ENCODE peak calls at places on chromosome 17, in four cellular contexts. W is K562, T is HepG2, Z is HEK293T. J is an unnamed sample.

GRCh38 chr17:80832266-80832676 is 159.4 kb upstream of the CHMP6 start:
- DNase-seq in W (peak), T (no peak), Z (peak), J (no peak)

GRCh38 chr17:39867084-39867890 is 715 bp upstream of the ZPBP2 start:
- DNase-seq in W (no peak), T (no peak), Z (no peak), J (peak)

GRCh38 chr17:81039854-81040758 is 5.2 kb downstream of the BAIAP2 start:
- DNase-seq in W (peak), T (no peak), Z (no peak), J (no peak)

GRCh38 chr17:40442392-40443195 is 656 bp upstream of the IGFBP4 start:
- DNase-seq in W (peak), T (no peak), Z (no peak), J (no peak)

GRCh38 chr17:44280383-44280782 is 12.4 kb upstream of the SLC4A1 start:
- DNase-seq in W (no peak), T (no peak), Z (no peak), J (no peak)

GRCh38 chr17:42438600-42439567 is 15.8 kb upstream of the CAVIN1 start:
- DNase-seq in W (peak), T (peak), Z (no peak), J (no peak)

GRCh38 chr17:70123193-70123592 is 46.1 kb upstream of the KCNJ2 start:
- DNase-seq in W (no peak), T (no peak), Z (no peak), J (no peak)

GRCh38 chr17:56478836-56479447 is 114.6 kb upstream of the NOG start:
- DNase-seq in W (peak), T (peak), Z (peak), J (no peak)

GRCh38 chr17:49146620-49147306 is 14.2 kb downstream of the B4GALNT2 start:
- DNase-seq in W (no peak), T (peak), Z (no peak), J (no peak)

GRCh38 chr17:28725166-28725659 is 820 bp downstream of the TLCD1 start:
- DNase-seq in W (peak), T (peak), Z (no peak), J (no peak)

GRCh38 chr17:292531-293382 is 59.9 kb downstream of the RPH3AL start:
- DNase-seq in W (no peak), T (no peak), Z (no peak), J (no peak)

GRCh38 chr17:80455784-80456183 is 20.6 kb downstream of the NPTX1 start:
- DNase-seq in W (peak), T (peak), Z (no peak), J (no peak)

GRCh38 chr17:70365098-70365583 is 195.8 kb downstream of the KCNJ2 start:
- DNase-seq in W (no peak), T (no peak), Z (no peak), J (peak)

GRCh38 chr17:81514735-81515529 is 2.3 kb upstream of the ACTG1 start:
- DNase-seq in W (peak), T (peak), Z (peak), J (no peak)

GRCh38 chr17:51487947-51488346 is 227.6 kb downstream of the UTP18 start:
- DNase-seq in W (peak), T (peak), Z (peak), J (no peak)

GRCh38 chr17:35889818-35890773 is 9.9 kb upstream of the CCL5 start:
- DNase-seq in W (no peak), T (no peak), Z (no peak), J (no peak)

GRCh38 chr17:19940722-19941464 is 36.7 kb downstream of the AKAP10 start:
- DNase-seq in W (no peak), T (peak), Z (no peak), J (no peak)

GRCh38 chr17:30571921-30572320 is 94.7 kb downstream of the GOSR1 start:
- DNase-seq in W (no peak), T (no peak), Z (no peak), J (no peak)

GRCh38 chr17:70110443-70110880 is 35.4 kb downstream of the KCNJ16 start:
- DNase-seq in W (no peak), T (no peak), Z (no peak), J (no peak)

GRCh38 chr17:14774774-14775173 is 473.9 kb downstream of the HS3ST3B1 start:
- DNase-seq in W (no peak), T (no peak), Z (no peak), J (no peak)

GRCh38 chr17:5364156-5364555 is 55.3 kb downstream of the NUP88 start:
- DNase-seq in W (no peak), T (no peak), Z (no peak), J (no peak)

GRCh38 chr17:36089888-36090836 is at the start of gene CCL3:
- DNase-seq in W (no peak), T (no peak), Z (no peak), J (peak)

GRCh38 chr17:10210151-10210574 is 11.8 kb upstream of the GAS7 start:
- DNase-seq in W (no peak), T (no peak), Z (no peak), J (no peak)

GRCh38 chr17:19935169-19935568 is 42.5 kb downstream of the AKAP10 start:
- DNase-seq in W (no peak), T (no peak), Z (no peak), J (no peak)

GRCh38 chr17:78979780-78980623 is at the start of gene LGALS3BP:
- DNase-seq in W (no peak), T (peak), Z (no peak), J (no peak)

GRCh38 chr17:72657467-72658317 is 434.8 kb downstream of the SLC39A11 start:
- DNase-seq in W (no peak), T (peak), Z (no peak), J (no peak)

GRCh38 chr17:82874011-82874835 is 34.4 kb upstream of the ZNF750 start:
- DNase-seq in W (no peak), T (no peak), Z (no peak), J (no peak)

GRCh38 chr17:79411419-79411818 is 199.4 kb downstream of the RBFOX3 start:
- DNase-seq in W (no peak), T (no peak), Z (no peak), J (no peak)

GRCh38 chr17:15516150-15516549 is 47.1 kb downstream of the TVP23C start:
- DNase-seq in W (no peak), T (no peak), Z (no peak), J (no peak)

GRCh38 chr17:63842540-63843386 is at the start of gene SMARCD2:
- DNase-seq in W (peak), T (peak), Z (peak), J (peak)

GRCh38 chr17:41787021-41787418 is 509 bp upstream of the JUP start:
- DNase-seq in W (no peak), T (no peak), Z (no peak), J (no peak)

GRCh38 chr17:9219631-9220415 is 198.5 kb downstream of the NTN1 start:
- DNase-seq in W (no peak), T (no peak), Z (no peak), J (no peak)

GRCh38 chr17:9768381-9768934 is 22.9 kb downstream of the DHRS7C start:
- DNase-seq in W (peak), T (peak), Z (peak), J (no peak)

GRCh38 chr17:29390856-29391631 is 881 bp downstream of the TAOK1 start:
- DNase-seq in W (peak), T (peak), Z (peak), J (no peak)

GRCh38 chr17:3035256-3035967 is 28.0 kb downstream of the OR1D5 start:
- DNase-seq in W (no peak), T (no peak), Z (no peak), J (no peak)

DNA sequence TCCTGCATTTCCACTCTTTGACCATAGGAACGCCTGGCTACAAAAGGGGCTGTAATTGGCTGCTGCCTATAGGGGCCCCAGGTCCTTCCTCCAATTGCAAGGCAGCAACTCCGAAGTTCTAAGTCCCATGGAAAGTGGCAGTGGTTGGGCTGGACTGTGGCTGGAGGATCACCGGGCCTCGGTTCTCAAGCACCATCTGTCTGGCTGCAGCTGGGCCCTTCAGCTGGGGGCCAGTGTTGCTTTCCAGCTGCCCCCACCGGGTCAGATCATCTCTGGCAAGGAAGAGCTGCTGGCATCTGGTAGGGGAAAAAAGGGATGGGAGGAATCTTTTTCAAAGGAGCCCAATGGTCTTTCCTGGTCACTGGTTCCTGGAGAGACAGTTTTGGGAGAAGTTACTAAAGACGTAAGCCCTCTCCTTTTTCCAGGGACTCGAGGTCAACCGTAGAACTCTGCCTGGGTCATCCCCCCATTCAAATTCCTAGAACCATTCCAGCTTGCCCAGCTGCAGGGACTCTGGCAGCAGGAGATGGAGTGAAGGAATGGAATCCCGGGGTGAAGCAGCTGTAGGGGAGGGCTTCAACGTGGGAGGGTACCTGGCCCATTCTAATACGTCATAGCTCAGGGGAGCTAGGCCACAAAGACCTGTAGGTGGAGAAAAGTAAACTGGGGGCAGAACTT is 13.3 kb upstream of the MRPS23 start:
- DNase-seq in W (peak), T (peak), Z (no peak), J (no peak)
- TF ChIP-seq SP1 in W (no peak), T (no peak), Z (no peak), J (no peak)

DNA sequence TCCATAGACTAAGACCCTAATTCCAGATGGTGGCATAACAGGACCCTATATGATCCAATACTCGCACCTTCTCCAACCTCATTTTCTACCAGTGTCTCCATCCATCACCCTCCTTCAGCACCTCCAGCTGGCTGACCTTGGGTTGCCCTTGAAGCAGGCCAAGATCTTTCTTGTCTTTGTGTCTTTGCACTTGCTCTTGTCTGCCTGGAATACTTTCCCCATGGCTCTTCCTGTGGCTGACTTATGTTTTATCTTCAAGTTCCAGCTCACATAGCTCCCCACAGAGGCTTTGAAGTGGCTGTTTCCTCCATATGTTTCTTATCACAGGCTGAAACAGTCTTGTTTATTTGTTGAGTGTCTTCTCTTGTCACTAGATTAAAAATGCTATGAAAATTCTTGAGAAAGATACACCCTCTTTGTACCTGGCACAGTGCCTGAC is 29.6 kb upstream of the MMD start:
- DNase-seq in W (peak), T (no peak), Z (no peak), J (no peak)
- TF ChIP-seq BHLHE40 in W (peak), T (no peak), Z (no peak), J (no peak)

GRCh38 chr17:76268991-76269981 is 4.1 kb downstream of the UBALD2 start:
- DNase-seq in W (peak), T (no peak), Z (no peak), J (no peak)
- TF ChIP-seq SP1 in W (no peak), T (no peak), Z (no peak), J (no peak)

DNA sequence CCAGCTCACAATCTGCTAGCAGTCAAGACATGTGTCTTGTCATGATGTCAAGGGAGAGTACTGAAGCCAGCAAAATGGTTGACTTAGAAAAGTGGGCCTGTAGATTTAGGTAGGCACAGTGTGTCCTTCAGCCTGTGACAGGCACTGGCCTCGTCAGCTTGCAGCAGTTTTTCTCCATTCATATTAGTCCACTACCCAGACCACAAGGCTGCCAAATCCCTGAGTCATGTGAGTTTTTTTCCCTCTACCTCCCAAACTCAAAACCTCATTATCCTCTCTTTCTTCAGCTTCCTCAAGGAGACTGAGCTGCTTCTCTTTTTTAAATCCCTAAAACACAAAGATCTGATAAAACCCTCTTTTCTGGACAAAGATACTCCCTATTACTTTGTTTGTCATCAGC is 102.6 kb upstream of the HS3ST3A1 start:
- DNase-seq in W (no peak), T (no peak), Z (no peak), J (no peak)
- TF ChIP-seq BHLHE40 in W (no peak), T (no peak), Z (no peak), J (no peak)

GRCh38 chr17:66378296-66378695 is 75.9 kb downstream of the PRKCA start:
- DNase-seq in W (no peak), T (no peak), Z (no peak), J (no peak)
- TF ChIP-seq SP1 in W (no peak), T (no peak), Z (no peak), J (no peak)

GRCh38 chr17:71455219-71455618 is 665.6 kb upstream of the SOX9 start:
- DNase-seq in W (no peak), T (no peak), Z (no peak), J (no peak)
- TF ChIP-seq BHLHE40 in W (no peak), T (no peak), Z (no peak), J (no peak)

DNA sequence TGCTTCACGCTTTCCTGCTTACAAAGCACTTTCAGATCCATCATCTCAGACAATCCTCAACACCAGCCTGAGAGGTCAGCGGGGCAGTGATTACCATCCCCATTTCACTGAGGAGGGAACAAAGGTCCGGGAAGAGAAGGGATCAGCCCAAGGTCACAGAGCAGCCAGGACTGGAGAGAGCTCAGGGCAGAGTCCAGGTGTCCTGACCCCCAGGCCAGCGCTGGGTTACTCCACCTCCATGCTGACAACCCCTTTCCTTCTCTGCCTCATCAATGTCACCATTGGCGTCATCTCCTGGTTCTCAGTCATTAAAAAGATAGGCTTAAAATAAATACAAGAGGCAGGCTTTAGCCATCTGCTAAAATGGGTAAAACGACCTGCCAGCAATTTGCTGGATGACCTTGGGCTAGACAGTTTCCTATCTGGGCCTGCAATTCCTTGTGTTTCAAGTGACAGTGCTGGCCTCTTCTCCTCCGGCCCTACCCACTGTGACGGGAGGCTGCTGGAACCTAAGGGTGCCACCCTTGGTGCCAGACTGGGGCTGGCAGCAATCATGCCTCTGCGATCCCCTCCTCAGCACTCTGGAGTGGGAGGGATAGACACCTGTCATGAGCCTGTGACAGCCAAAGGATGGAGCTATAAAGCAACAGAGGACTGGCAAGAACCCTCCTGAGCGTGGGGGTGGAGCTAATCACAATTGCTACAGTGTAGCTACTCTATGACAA is 79.5 kb upstream of the CCL1 start:
- DNase-seq in W (no peak), T (no peak), Z (no peak), J (no peak)
- TF ChIP-seq SP1 in W (no peak), T (no peak), Z (no peak), J (no peak)

J was measured in GM12878.